ENCODE peak calls at places on chromosomes 16 and 17, in five cellular contexts. One of them, this sample, is unnamed.

GRCh38 chr17:48624544-48625501 is 1.3 kb downstream of the HOXB9 start:
- DNase-seq in H7: peak; percentile 91
- DNase-seq in CD4-positive, alpha-beta T cell: no peak
- DNase-seq in cardiac fibroblast: no peak
- DNase-seq in NCI-H2081: peak; percentile 59
- DNase-seq in this sample: no peak

GRCh38 chr17:692116-692515 is 22.5 kb downstream of the VPS53 start:
- DNase-seq in H7: no peak
- DNase-seq in CD4-positive, alpha-beta T cell: no peak
- DNase-seq in cardiac fibroblast: peak; percentile 73
- DNase-seq in NCI-H2081: no peak
- DNase-seq in this sample: no peak

GRCh38 chr16:10765772-10766171 is 22.1 kb downstream of the NUBP1 start:
- DNase-seq in H7: no peak
- DNase-seq in CD4-positive, alpha-beta T cell: no peak
- DNase-seq in cardiac fibroblast: no peak
- DNase-seq in NCI-H2081: no peak
- DNase-seq in this sample: no peak

GRCh38 chr17:28928061-28928460 is 23.3 kb downstream of the PHF12 start:
- DNase-seq in H7: no peak
- DNase-seq in CD4-positive, alpha-beta T cell: peak; percentile 22
- DNase-seq in cardiac fibroblast: peak; percentile 70
- DNase-seq in NCI-H2081: no peak
- DNase-seq in this sample: no peak

GRCh38 chr17:16491131-16491702 is 776 bp downstream of the LRRC75A start:
- DNase-seq in H7: peak; percentile 82
- DNase-seq in CD4-positive, alpha-beta T cell: peak; percentile 9
- DNase-seq in cardiac fibroblast: no peak
- DNase-seq in NCI-H2081: peak; percentile 56
- DNase-seq in this sample: peak; percentile 60

GRCh38 chr17:66431080-66431795 is 128.8 kb downstream of the PRKCA start:
- DNase-seq in H7: no peak
- DNase-seq in CD4-positive, alpha-beta T cell: no peak
- DNase-seq in cardiac fibroblast: peak; percentile 43
- DNase-seq in NCI-H2081: no peak
- DNase-seq in this sample: no peak

GRCh38 chr17:57867126-57867525 is 17.3 kb upstream of the MRPS23 start:
- DNase-seq in H7: no peak
- DNase-seq in CD4-positive, alpha-beta T cell: no peak
- DNase-seq in cardiac fibroblast: no peak
- DNase-seq in NCI-H2081: no peak
- DNase-seq in this sample: no peak

GRCh38 chr17:77164483-77165030 is 23.8 kb downstream of the SEC14L1 start:
- DNase-seq in H7: no peak
- DNase-seq in CD4-positive, alpha-beta T cell: no peak
- DNase-seq in cardiac fibroblast: no peak
- DNase-seq in NCI-H2081: peak; percentile 92
- DNase-seq in this sample: no peak

GRCh38 chr16:72256398-72257048 is 84.6 kb upstream of the PMFBP1 start:
- DNase-seq in H7: no peak
- DNase-seq in CD4-positive, alpha-beta T cell: no peak
- DNase-seq in cardiac fibroblast: peak; percentile 89
- DNase-seq in NCI-H2081: no peak
- DNase-seq in this sample: peak; percentile 38

GRCh38 chr16:7628981-7629380 is 296.3 kb downstream of the RBFOX1 start:
- DNase-seq in H7: no peak
- DNase-seq in CD4-positive, alpha-beta T cell: no peak
- DNase-seq in cardiac fibroblast: no peak
- DNase-seq in NCI-H2081: no peak
- DNase-seq in this sample: no peak

GRCh38 chr16:20727181-20727580 is 14.4 kb downstream of the THUMPD1 start:
- DNase-seq in H7: no peak
- DNase-seq in CD4-positive, alpha-beta T cell: no peak
- DNase-seq in cardiac fibroblast: no peak
- DNase-seq in NCI-H2081: no peak
- DNase-seq in this sample: no peak

GRCh38 chr16:79964104-79964503 is 363.6 kb upstream of the MAF start:
- DNase-seq in H7: no peak
- DNase-seq in CD4-positive, alpha-beta T cell: no peak
- DNase-seq in cardiac fibroblast: no peak
- DNase-seq in NCI-H2081: no peak
- DNase-seq in this sample: no peak

GRCh38 chr17:81553616-81554181 is 1.5 kb upstream of the FAAP100 start:
- DNase-seq in H7: no peak
- DNase-seq in CD4-positive, alpha-beta T cell: no peak
- DNase-seq in cardiac fibroblast: peak; percentile 97
- DNase-seq in NCI-H2081: peak; percentile 67
- DNase-seq in this sample: peak; percentile 78

GRCh38 chr17:48555183-48555615 is 10.3 kb upstream of the HOXB2 start:
- DNase-seq in H7: peak; percentile 72
- DNase-seq in CD4-positive, alpha-beta T cell: no peak
- DNase-seq in cardiac fibroblast: peak; percentile 90
- DNase-seq in NCI-H2081: peak; percentile 87
- DNase-seq in this sample: no peak

GRCh38 chr17:16243811-16244567 is 27.0 kb downstream of the PIGL start:
- DNase-seq in H7: peak; percentile 44
- DNase-seq in CD4-positive, alpha-beta T cell: no peak
- DNase-seq in cardiac fibroblast: no peak
- DNase-seq in NCI-H2081: no peak
- DNase-seq in this sample: no peak

GRCh38 chr16:1183235-1183907 is 30.5 kb downstream of the CACNA1H start:
- DNase-seq in H7: peak; percentile 67
- DNase-seq in CD4-positive, alpha-beta T cell: no peak
- DNase-seq in cardiac fibroblast: peak; percentile 77
- DNase-seq in NCI-H2081: no peak
- DNase-seq in this sample: peak; percentile 91

GRCh38 chr17:41645371-41646063 is 21.1 kb upstream of the KRT17 start:
- DNase-seq in H7: no peak
- DNase-seq in CD4-positive, alpha-beta T cell: no peak
- DNase-seq in cardiac fibroblast: peak; percentile 72
- DNase-seq in NCI-H2081: no peak
- DNase-seq in this sample: no peak

GRCh38 chr16:2015947-2016208 is 3.7 kb upstream of the NPW start:
- DNase-seq in H7: no peak
- DNase-seq in CD4-positive, alpha-beta T cell: no peak
- DNase-seq in cardiac fibroblast: no peak
- DNase-seq in NCI-H2081: no peak
- DNase-seq in this sample: no peak

GRCh38 chr16:48335961-48336360 is 49.3 kb downstream of the SIAH1 start:
- DNase-seq in H7: no peak
- DNase-seq in CD4-positive, alpha-beta T cell: no peak
- DNase-seq in cardiac fibroblast: peak; percentile 53
- DNase-seq in NCI-H2081: no peak
- DNase-seq in this sample: no peak

GRCh38 chr16:66881560-66881959 is 1.2 kb downstream of the PDP2 start:
- DNase-seq in H7: no peak
- DNase-seq in CD4-positive, alpha-beta T cell: no peak
- DNase-seq in cardiac fibroblast: no peak
- DNase-seq in NCI-H2081: no peak
- DNase-seq in this sample: no peak

GRCh38 chr17:16352838-16353701 is at the start of gene CENPV:
- DNase-seq in H7: peak; percentile 98
- DNase-seq in CD4-positive, alpha-beta T cell: peak; percentile 76
- DNase-seq in cardiac fibroblast: no peak
- DNase-seq in NCI-H2081: peak; percentile 67
- DNase-seq in this sample: no peak

GRCh38 chr16:78127130-78127529 is 27.7 kb downstream of the WWOX start:
- DNase-seq in H7: no peak
- DNase-seq in CD4-positive, alpha-beta T cell: no peak
- DNase-seq in cardiac fibroblast: peak; percentile 35
- DNase-seq in NCI-H2081: no peak
- DNase-seq in this sample: no peak

GRCh38 chr17:50310455-50311111 is 35.3 kb upstream of the XYLT2 start:
- DNase-seq in H7: no peak
- DNase-seq in CD4-positive, alpha-beta T cell: no peak
- DNase-seq in cardiac fibroblast: no peak
- DNase-seq in NCI-H2081: no peak
- DNase-seq in this sample: no peak

GRCh38 chr17:78355045-78355641 is 4.7 kb downstream of the SOCS3 start:
- DNase-seq in H7: no peak
- DNase-seq in CD4-positive, alpha-beta T cell: no peak
- DNase-seq in cardiac fibroblast: no peak
- DNase-seq in NCI-H2081: no peak
- DNase-seq in this sample: no peak

This sample was measured in tibial artery.